ENCODE peak calls at places on chromosomes 4 and X, in five cellular contexts. Y is heart left ventricle, H is ovary, N is sigmoid colon, P is astrocyte. M is an unnamed sample. For H3K4me1, the result is how much of the 10 kb centered on the place peaks cover.

GRCh38 chr4:76993787-76994641 is 44.5 kb downstream of the SEPTIN11 start:
- DNase-seq in Y (no peak), H (no peak), N (no peak), P (no peak), M (no peak)

GRCh38 chr4:186633844-186634243 is 78.5 kb upstream of the MTNR1A start:
- DNase-seq in Y (no peak), H (no peak), N (no peak), P (no peak), M (no peak)

GRCh38 chr4:1866095-1866755 is 5.0 kb upstream of the NSD2 start:
- DNase-seq in Y (no peak), H (no peak), N (no peak), P (no peak), M (no peak)

GRCh38 chr4:166763018-166763417 is 471.3 kb downstream of the SPOCK3 start:
- DNase-seq in Y (no peak), H (no peak), N (no peak), P (no peak), M (no peak)

GRCh38 chr4:150363721-150364688 is 217.9 kb upstream of the MAB21L2 start:
- DNase-seq in Y (no peak), H (no peak), N (no peak), P (peak), M (no peak)

GRCh38 chr4:1640110-1640509 is 44.0 kb downstream of the FAM53A start:
- DNase-seq in Y (peak), H (no peak), N (no peak), P (no peak), M (no peak)

GRCh38 chr4:163566257-163566656 is 71.8 kb downstream of the TMA16 start:
- DNase-seq in Y (no peak), H (no peak), N (no peak), P (no peak), M (no peak)

GRCh38 chr4:165410214-165410613 is 31.4 kb downstream of the CPE start:
- DNase-seq in Y (no peak), H (no peak), N (no peak), P (no peak), M (no peak)

GRCh38 chr4:143531368-143531767 is 17.9 kb downstream of the SMARCA5 start:
- DNase-seq in Y (no peak), H (no peak), N (no peak), P (no peak), M (peak)

GRCh38 chr4:22029803-22030202 is 81.2 kb upstream of the KCNIP4 start:
- DNase-seq in Y (no peak), H (no peak), N (no peak), P (no peak), M (no peak)

DNA sequence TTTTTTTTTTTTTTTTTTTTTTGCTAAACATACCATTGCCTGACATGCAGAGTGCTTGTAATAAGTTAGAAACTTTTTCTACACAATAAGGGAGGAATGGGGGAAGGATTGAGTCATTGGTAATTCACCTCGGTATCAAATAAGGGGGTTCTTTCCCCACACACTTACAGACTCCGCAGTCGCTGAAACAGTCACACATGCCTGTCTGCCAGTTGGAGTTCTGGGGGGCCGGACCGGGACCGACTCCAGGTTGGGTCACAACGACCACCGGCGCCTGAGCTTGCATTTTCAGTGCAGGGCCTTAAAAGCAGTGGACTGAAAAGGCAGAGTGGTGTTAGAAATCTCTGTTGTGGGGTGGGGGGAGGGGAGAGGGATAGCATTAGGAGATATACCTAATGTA is 6.9 kb downstream of the PLAC8 start:
- DNase-seq in Y (no peak), H (no peak), N (no peak), P (no peak), M (no peak)
- H3K4me3 ChIP-seq in Y (no peak), H (no peak), N (no peak), P (no peak), M (no peak)

GRCh38 chr4:185255868-185256267 is 46.5 kb downstream of the SNX25 start:
- DNase-seq in Y (no peak), H (no peak), N (no peak), P (no peak), M (no peak)
- H3K4me1 ChIP-seq in Y (under half), H (under half), N (under half), P (under half), M (under half)

GRCh38 chr4:141899103-141899502 is 262.7 kb downstream of the IL15 start:
- DNase-seq in Y (no peak), H (no peak), N (no peak), P (no peak), M (no peak)

GRCh38 chr4:141896687-141897086 is 260.3 kb downstream of the IL15 start:
- DNase-seq in Y (no peak), H (no peak), N (no peak), P (no peak), M (no peak)

GRCh38 chr4:141899541-141899940 is 263.2 kb downstream of the IL15 start:
- DNase-seq in Y (no peak), H (no peak), N (no peak), P (no peak), M (peak)

GRCh38 chr4:141898336-141898735 is 262.0 kb downstream of the IL15 start:
- DNase-seq in Y (no peak), H (no peak), N (no peak), P (no peak), M (no peak)

GRCh38 chr4:141900841-141901240 is 264.5 kb downstream of the IL15 start:
- DNase-seq in Y (no peak), H (no peak), N (no peak), P (no peak), M (no peak)
- H3K4me3 ChIP-seq in Y (no peak), H (no peak), N (no peak), P (no peak), M (no peak)

DNA sequence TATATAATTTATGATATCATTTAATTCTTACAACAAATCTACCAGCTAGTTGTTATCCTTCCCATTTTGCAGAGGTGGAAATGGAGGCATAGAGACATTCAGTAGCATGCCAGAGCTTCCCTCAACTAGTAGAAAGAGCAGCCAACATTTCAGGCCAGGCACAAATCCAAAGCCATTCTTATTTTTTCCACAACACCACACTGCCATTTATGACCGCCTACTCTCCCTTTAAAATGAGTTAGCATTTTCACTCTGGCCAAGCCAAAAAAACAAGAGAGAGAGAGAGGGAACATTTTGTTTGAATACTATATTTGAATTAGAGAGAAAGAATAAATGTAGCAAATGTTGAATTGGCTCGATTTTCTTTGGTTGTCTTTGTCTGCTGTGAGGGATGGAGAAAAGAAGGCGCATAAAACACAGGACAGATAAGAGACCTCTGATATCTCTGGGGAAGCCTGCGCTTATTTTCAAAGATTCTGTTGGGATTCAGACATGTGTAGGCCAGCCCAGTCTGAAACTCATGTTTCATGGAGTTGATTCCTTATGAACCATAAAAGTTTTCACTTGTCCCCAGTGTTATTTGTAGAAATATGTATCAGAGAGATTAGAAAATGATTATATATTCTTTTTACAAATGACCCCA is 265.7 kb downstream of the RAB28 start:
- DNase-seq in Y (no peak), H (no peak), N (peak), P (peak), M (no peak)
- H3K4me1 ChIP-seq in Y (under half), H (under half), N (under half), P (under half), M (under half)

GRCh38 chrX:106932960-106933537 is 12.8 kb downstream of the CLDN2 start:
- DNase-seq in Y (no peak), H (peak), N (no peak), P (peak), M (no peak)
- H3K4me3 ChIP-seq in Y (no peak), H (no peak), N (no peak), P (no peak), M (no peak)